ENCODE peak calls at places on chromosome 2, in seven cellular contexts. J is Panc1; A is NCI-H2107; V is M059J; G is dorsolateral prefrontal cortex; D is activated CD4-positive, CD25-positive, alpha-beta regulatory T cell treated with anti-CD3 and anti-CD28 coated beads, Interleukin-2, amount 50 U/mL, for 72 hours; S is activated CD4-positive, alpha-beta T cell treated with anti-CD3 and anti-CD28 coated beads, Interleukin-2, amount 50 U/mL, for 48 hours. W is an unnamed sample.

GRCh38 chr2:175575346-175576258 is 394.1 kb upstream of the ATP5MC3 start:
- DNase-seq in J (no peak), A (no peak), V (no peak), G (no peak), D (no peak), S (no peak), W (no peak)

GRCh38 chr2:112714836-112715631 is 5.8 kb upstream of the NT5DC4 start:
- DNase-seq in J (no peak), A (no peak), V (peak; percentile 85), G (no peak), D (no peak), S (no peak), W (no peak)

GRCh38 chr2:134253804-134254203 is at the start of gene MGAT5:
- DNase-seq in J (no peak), A (peak; percentile 36), V (no peak), G (no peak), D (no peak), S (no peak), W (no peak)

GRCh38 chr2:205673312-205673711 is 9.0 kb upstream of the NRP2 start:
- DNase-seq in J (no peak), A (no peak), V (no peak), G (no peak), D (no peak), S (no peak), W (no peak)

GRCh38 chr2:11009866-11010265 is 98.1 kb downstream of the KCNF1 start:
- DNase-seq in J (no peak), A (no peak), V (no peak), G (peak; percentile 60), D (no peak), S (no peak), W (no peak)

GRCh38 chr2:201090574-201090973 is 18.8 kb downstream of the NDUFB3 start:
- DNase-seq in J (no peak), A (no peak), V (no peak), G (no peak), D (no peak), S (no peak), W (no peak)

GRCh38 chr2:113854970-113855740 is 34.7 kb upstream of the ACTR3 start:
- DNase-seq in J (no peak), A (no peak), V (no peak), G (no peak), D (no peak), S (no peak), W (no peak)

GRCh38 chr2:192700934-192701333 is 506.2 kb upstream of the TMEFF2 start:
- DNase-seq in J (no peak), A (no peak), V (no peak), G (no peak), D (no peak), S (no peak), W (no peak)

GRCh38 chr2:55038428-55038827 is 11.8 kb downstream of the RTN4 start:
- DNase-seq in J (no peak), A (no peak), V (no peak), G (no peak), D (no peak), S (no peak), W (no peak)

GRCh38 chr2:241279413-241279812 is 36.1 kb downstream of the HDLBP start:
- DNase-seq in J (no peak), A (no peak), V (no peak), G (no peak), D (no peak), S (no peak), W (no peak)

GRCh38 chr2:235666240-235666781 is 172.5 kb downstream of the AGAP1 start:
- DNase-seq in J (peak; percentile 57), A (no peak), V (peak; percentile 84), G (no peak), D (no peak), S (no peak), W (peak; percentile 36)

GRCh38 chr2:203811491-203812221 is 55.9 kb upstream of the CTLA4 start:
- DNase-seq in J (peak; percentile 52), A (no peak), V (peak; percentile 97), G (no peak), D (peak; percentile 69), S (peak; percentile 78), W (peak; percentile 58)

GRCh38 chr2:1591978-1592907 is 152.1 kb downstream of the PXDN start:
- DNase-seq in J (no peak), A (no peak), V (peak; percentile 72), G (peak; percentile 56), D (no peak), S (no peak), W (no peak)

GRCh38 chr2:124024491-124025348 is at the start of gene CNTNAP5:
- DNase-seq in J (no peak), A (peak; percentile 27), V (peak; percentile 37), G (peak; percentile 70), D (no peak), S (peak; percentile 5), W (peak; percentile 67)

GRCh38 chr2:145323512-145323911 is 803.6 kb upstream of the ZEB2 start:
- DNase-seq in J (no peak), A (no peak), V (peak; percentile 61), G (no peak), D (no peak), S (no peak), W (no peak)

GRCh38 chr2:71545572-71546274 is 92.4 kb downstream of the DYSF start:
- DNase-seq in J (peak; percentile 30), A (peak; percentile 15), V (peak; percentile 61), G (peak; percentile 62), D (no peak), S (peak; percentile 37), W (peak; percentile 76)

GRCh38 chr2:134537121-134537520 is 181.7 kb downstream of the TMEM163 start:
- DNase-seq in J (no peak), A (no peak), V (no peak), G (no peak), D (no peak), S (no peak), W (no peak)

GRCh38 chr2:111054791-111055627 is 65.7 kb upstream of the BCL2L11 start:
- DNase-seq in J (no peak), A (no peak), V (no peak), G (no peak), D (peak; percentile 52), S (peak; percentile 67), W (no peak)

GRCh38 chr2:32464441-32464840 is 107.6 kb downstream of the BIRC6 start:
- DNase-seq in J (no peak), A (no peak), V (no peak), G (no peak), D (no peak), S (no peak), W (no peak)

GRCh38 chr2:42163444-42164045 is 5.6 kb upstream of the EML4 start:
- DNase-seq in J (no peak), A (no peak), V (no peak), G (no peak), D (no peak), S (no peak), W (no peak)

W was measured in COLO829.